ENCODE peak calls at places on chromosomes 13 and 19, in nine cellular contexts. P is IMR-90; O is Caco-2; M is brain microvascular endothelial cell; Y is neuronal stem cell; V is tibial artery; Z is uterus; U is CD8-positive, alpha-beta T cell; W is cardiac muscle cell. I is an unnamed sample.

GRCh38 chr19:14375055-14375581 is 6.1 kb upstream of the ADGRE5 start:
- DNase-seq in P (no peak), O (no peak), M (no peak), Y (no peak), V (no peak), Z (no peak), U (peak; percentile 69), W (no peak), I (no peak)

GRCh38 chr19:47507924-47508553 is 6.8 kb downstream of the NAPA start:
- DNase-seq in P (no peak), O (no peak), M (no peak), Y (no peak), V (no peak), Z (no peak), U (no peak), W (no peak), I (no peak)

GRCh38 chr19:4914736-4915501 is 5.6 kb downstream of the UHRF1 start:
- DNase-seq in P (peak; percentile 69), O (peak; percentile 38), M (peak; percentile 90), Y (no peak), V (no peak), Z (no peak), U (peak; percentile 75), W (peak; percentile 74), I (peak; percentile 88)

GRCh38 chr19:18814063-18814462 is 17.7 kb upstream of the UPF1 start:
- DNase-seq in P (no peak), O (no peak), M (no peak), Y (no peak), V (peak; percentile 68), Z (peak; percentile 42), U (no peak), W (peak; percentile 69), I (no peak)

GRCh38 chr13:110099922-110100321 is 207.0 kb downstream of the COL4A1 start:
- DNase-seq in P (no peak), O (no peak), M (no peak), Y (no peak), V (no peak), Z (no peak), U (no peak), W (no peak), I (no peak)

GRCh38 chr19:8988204-8988603 is 22.0 kb downstream of the MUC16 start:
- DNase-seq in P (no peak), O (no peak), M (no peak), Y (no peak), V (no peak), Z (no peak), U (no peak), W (no peak), I (no peak)

GRCh38 chr13:108733141-108733540 is 103.7 kb downstream of the MYO16 start:
- DNase-seq in P (no peak), O (no peak), M (no peak), Y (no peak), V (no peak), Z (no peak), U (no peak), W (no peak), I (no peak)

GRCh38 chr19:16374436-16374835 is 49.8 kb downstream of the KLF2 start:
- DNase-seq in P (no peak), O (no peak), M (no peak), Y (no peak), V (no peak), Z (no peak), U (no peak), W (no peak), I (no peak)

GRCh38 chr13:29676941-29677452 is 81.5 kb upstream of the SLC7A1 start:
- DNase-seq in P (peak; percentile 2), O (no peak), M (no peak), Y (no peak), V (no peak), Z (no peak), U (no peak), W (no peak), I (no peak)

GRCh38 chr19:38949580-38950367 is 19.0 kb downstream of the MRPS12 start:
- DNase-seq in P (peak; percentile 25), O (peak; percentile 37), M (peak; percentile 92), Y (peak; percentile 80), V (peak; percentile 67), Z (peak; percentile 78), U (peak; percentile 72), W (peak; percentile 92), I (peak; percentile 68)

GRCh38 chr13:34857561-34857960 is 84.5 kb upstream of the NBEA start:
- DNase-seq in P (no peak), O (no peak), M (no peak), Y (no peak), V (no peak), Z (no peak), U (no peak), W (no peak), I (no peak)

GRCh38 chr19:46232029-46232428 is 2.5 kb downstream of the IGFL1 start:
- DNase-seq in P (no peak), O (no peak), M (no peak), Y (no peak), V (no peak), Z (no peak), U (no peak), W (no peak), I (no peak)

GRCh38 chr19:46232938-46233621 is 3.5 kb downstream of the IGFL1 start:
- DNase-seq in P (no peak), O (no peak), M (no peak), Y (no peak), V (no peak), Z (no peak), U (no peak), W (no peak), I (no peak)

GRCh38 chr19:46226438-46226973 is 3.0 kb upstream of the IGFL1 start:
- DNase-seq in P (no peak), O (no peak), M (no peak), Y (no peak), V (no peak), Z (no peak), U (no peak), W (no peak), I (no peak)

DNA sequence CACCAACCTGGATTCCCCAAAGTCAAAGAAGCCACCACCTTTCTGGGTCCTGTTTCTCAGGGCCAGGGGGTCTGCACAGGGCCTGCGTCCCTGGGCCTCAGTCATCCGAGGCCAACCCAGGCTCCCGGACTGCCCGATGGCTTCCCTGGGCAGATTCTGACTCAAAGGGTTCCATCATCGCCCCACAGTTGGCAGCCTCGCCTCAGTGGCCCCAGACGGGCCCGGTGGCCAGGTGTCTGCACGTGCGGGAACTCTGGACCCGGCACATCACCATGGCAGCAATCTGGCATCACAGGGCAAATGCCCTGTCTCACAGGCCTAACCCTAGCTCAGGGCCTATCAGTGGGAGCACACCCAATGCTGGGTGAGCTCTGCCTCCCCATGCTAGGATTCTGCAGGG is 2.9 kb downstream of the IGFL1 start:
- DNase-seq in P (no peak), O (no peak), M (no peak), Y (no peak), V (no peak), Z (no peak), U (no peak), W (no peak), I (no peak)
- H3K27me3 ChIP-seq in P (peaks cover 41% of the 10 kb centered on the region), O (no peaks in the 10 kb centered on the region), M (peaks cover 13% of the 10 kb centered on the region), Y (peaks cover 2% of the 10 kb centered on the region), V (no peaks in the 10 kb centered on the region), Z (no peaks in the 10 kb centered on the region), U (no peaks in the 10 kb centered on the region), W (peaks cover 26% of the 10 kb centered on the region), I (peaks cover 7% of the 10 kb centered on the region)

DNA sequence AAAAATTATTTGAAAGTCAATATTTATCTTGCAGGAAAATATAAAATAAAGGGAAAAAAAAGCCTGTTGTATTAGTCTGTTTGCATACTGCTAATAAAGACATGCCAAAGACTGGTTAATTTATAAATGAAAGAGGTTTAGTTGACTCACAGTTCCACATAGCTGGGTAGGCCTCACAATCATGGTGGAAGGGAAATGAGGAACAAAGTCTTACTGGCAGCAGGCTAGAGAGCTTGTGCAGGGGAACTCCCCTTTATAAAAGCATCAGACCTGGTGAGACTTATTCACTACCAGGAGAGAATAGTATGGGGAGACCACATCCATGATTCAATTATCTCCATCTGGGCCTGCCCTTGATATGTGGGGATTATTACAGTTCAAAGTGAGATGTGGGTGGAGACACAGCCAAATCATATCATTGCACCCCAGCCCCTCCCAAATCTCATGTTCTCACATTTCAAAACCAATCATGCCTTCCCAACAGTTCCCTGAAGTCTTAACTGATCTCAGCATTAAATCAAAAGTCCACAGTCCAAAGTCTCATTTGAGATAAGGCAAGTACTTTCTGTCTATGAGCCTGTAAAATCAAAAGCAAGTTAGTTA is 1416.5 kb upstream of the SPRY2 start:
- DNase-seq in P (no peak), O (no peak), M (no peak), Y (no peak), V (no peak), Z (no peak), U (no peak), W (no peak), I (no peak)
- H3K27me3 ChIP-seq in P (no peaks in the 10 kb centered on the region), O (no peaks in the 10 kb centered on the region), M (no peaks in the 10 kb centered on the region), Y (no peaks in the 10 kb centered on the region), V (no peaks in the 10 kb centered on the region), Z (no peaks in the 10 kb centered on the region), U (no peaks in the 10 kb centered on the region), W (no peaks in the 10 kb centered on the region), I (no peaks in the 10 kb centered on the region)

GRCh38 chr19:46229442-46229841 is at the start of gene IGFL1:
- DNase-seq in P (no peak), O (no peak), M (no peak), Y (no peak), V (no peak), Z (no peak), U (no peak), W (no peak), I (no peak)
- H3K27me3 ChIP-seq in P (peaks cover 39% of the 10 kb centered on the region), O (no peaks in the 10 kb centered on the region), M (peaks cover 20% of the 10 kb centered on the region), Y (peaks cover 2% of the 10 kb centered on the region), V (no peaks in the 10 kb centered on the region), Z (no peaks in the 10 kb centered on the region), U (no peaks in the 10 kb centered on the region), W (peaks cover 35% of the 10 kb centered on the region), I (peaks cover 20% of the 10 kb centered on the region)

GRCh38 chr13:32849369-32849768 is 166.9 kb upstream of the KL start:
- DNase-seq in P (no peak), O (no peak), M (no peak), Y (no peak), V (no peak), Z (no peak), U (no peak), W (no peak), I (no peak)
- H3K27me3 ChIP-seq in P (peaks cover 7% of the 10 kb centered on the region), O (no peaks in the 10 kb centered on the region), M (no peaks in the 10 kb centered on the region), Y (no peaks in the 10 kb centered on the region), V (no peaks in the 10 kb centered on the region), Z (no peaks in the 10 kb centered on the region), U (no peaks in the 10 kb centered on the region), W (no peaks in the 10 kb centered on the region), I (no peaks in the 10 kb centered on the region)

I was measured in SJSA1.